ENCODE peak calls at places on chromosomes 7 and 10, in seven cellular contexts. X is T follicular helper cell, S is mesendoderm, N is upper lobe of right lung, B is endothelial cell of umbilical vein, O is A549, E is suprapubic skin. R is an unnamed sample.
A peak's percentile ranks its signal among the peaks of the same experiment; 100 is the strongest.

GRCh38 chr10:15097011-15097812 is at the start of gene RPP38:
- DNase-seq in E (peak; percentile 98), N (peak; percentile 99), S (peak; percentile 97), O (peak; percentile 96), X (peak; percentile 88), B (peak; percentile 97), R (peak; percentile 92)

GRCh38 chr10:80165173-80165572 is 32.6 kb downstream of the PLAC9 start:
- DNase-seq in S (no peak), E (no peak), X (no peak), B (no peak), O (peak; percentile 20), N (peak; percentile 37), R (peak; percentile 67)

GRCh38 chr10:106436123-106436740 is 728.3 kb downstream of the SORCS1 start:
- DNase-seq in S (peak; percentile 7), O (no peak), E (no peak), N (no peak), B (no peak), X (no peak), R (peak; percentile 26)

GRCh38 chr7:4174016-4174415 is 508.1 kb upstream of the FOXK1 start:
- DNase-seq in E (no peak), B (no peak), X (no peak), O (no peak), S (no peak), N (no peak), R (no peak)

GRCh38 chr10:124286621-124287020 is 132.1 kb downstream of the OAT start:
- DNase-seq in X (no peak), B (no peak), N (no peak), S (no peak), E (peak; percentile 18), O (no peak), R (no peak)

GRCh38 chr7:28104811-28105210 is 75.8 kb downstream of the JAZF1 start:
- DNase-seq in E (no peak), B (no peak), N (no peak), X (no peak), S (no peak), O (no peak), R (no peak)

GRCh38 chr10:17001961-17002749 is 127.5 kb downstream of the CUBN start:
- DNase-seq in O (no peak), E (no peak), X (no peak), N (no peak), B (peak; percentile 35), S (peak; percentile 63), R (peak; percentile 88)

GRCh38 chr7:78153285-78153684 is 354.7 kb downstream of the PHTF2 start:
- DNase-seq in S (no peak), N (no peak), X (no peak), B (no peak), E (no peak), O (no peak), R (no peak)

GRCh38 chr7:1646391-1646790 is 23.7 kb upstream of the ELFN1 start:
- DNase-seq in O (no peak), S (no peak), B (no peak), E (no peak), X (no peak), N (no peak), R (no peak)

GRCh38 chr7:117445206-117445605 is 17.9 kb upstream of the ASZ1 start:
- DNase-seq in S (peak; percentile 3), E (no peak), N (no peak), B (no peak), O (no peak), X (no peak), R (peak; percentile 34)

GRCh38 chr7:138151731-138152577 is 75.7 kb downstream of the AKR1D1 start:
- DNase-seq in X (no peak), E (no peak), O (no peak), S (no peak), N (no peak), B (no peak), R (no peak)

GRCh38 chr10:14601872-14602725 is 172.6 kb downstream of the FAM107B start:
- DNase-seq in S (peak; percentile 62), B (peak; percentile 76), X (peak; percentile 64), O (peak; percentile 74), E (no peak), N (no peak), R (peak; percentile 84)

GRCh38 chr7:112411186-112411795 is 39.0 kb upstream of the IFRD1 start:
- DNase-seq in E (no peak), B (peak; percentile 66), N (no peak), X (no peak), S (peak; percentile 42), O (peak; percentile 51), R (peak; percentile 62)

GRCh38 chr7:5417106-5418071 is 6.2 kb downstream of the TNRC18 start:
- DNase-seq in S (peak; percentile 92), X (no peak), N (peak; percentile 74), B (no peak), E (no peak), O (peak; percentile 65), R (peak; percentile 54)

GRCh38 chr10:47451998-47452494 is 31.9 kb downstream of the ANXA8 start:
- DNase-seq in B (no peak), E (no peak), O (no peak), N (peak; percentile 42), X (no peak), S (no peak), R (no peak)

GRCh38 chr10:121155742-121156141 is 304.6 kb downstream of the WDR11 start:
- DNase-seq in E (no peak), N (peak; percentile 73), S (no peak), B (no peak), O (no peak), X (no peak), R (no peak)